ENCODE peak calls at places on chromosomes 7 and 10, in four cellular contexts. One of them, this sample, is unnamed.

GRCh38 chr10:63633677-63634487 is 112.7 kb downstream of the REEP3 start:
- DNase-seq in CD8-positive, alpha-beta T cell: no peak
- DNase-seq in AG04450: no peak
- DNase-seq in neural progenitor cell: peak
- DNase-seq in this sample: peak

GRCh38 chr10:114024876-114025609 is 18.6 kb upstream of the ADRB1 start:
- DNase-seq in neural progenitor cell: no peak
- DNase-seq in CD8-positive, alpha-beta T cell: no peak
- DNase-seq in AG04450: no peak
- DNase-seq in this sample: no peak

GRCh38 chr7:5526190-5527037 is 102.8 kb upstream of the TNRC18 start:
- DNase-seq in neural progenitor cell: peak
- DNase-seq in AG04450: no peak
- DNase-seq in CD8-positive, alpha-beta T cell: peak
- DNase-seq in this sample: no peak

GRCh38 chr7:26440993-26441636 is 149.5 kb downstream of the SNX10 start:
- DNase-seq in AG04450: no peak
- DNase-seq in CD8-positive, alpha-beta T cell: no peak
- DNase-seq in neural progenitor cell: peak
- DNase-seq in this sample: no peak

GRCh38 chr10:116464257-116464656 is 36.6 kb downstream of the PNLIPRP3 start:
- DNase-seq in AG04450: no peak
- DNase-seq in neural progenitor cell: no peak
- DNase-seq in CD8-positive, alpha-beta T cell: no peak
- DNase-seq in this sample: no peak

GRCh38 chr10:91779011-91779605 is 19.1 kb upstream of the TNKS2 start:
- DNase-seq in neural progenitor cell: no peak
- DNase-seq in AG04450: no peak
- DNase-seq in CD8-positive, alpha-beta T cell: no peak
- DNase-seq in this sample: no peak

GRCh38 chr10:52674474-52674873 is 98.1 kb downstream of the MBL2 start:
- DNase-seq in neural progenitor cell: no peak
- DNase-seq in CD8-positive, alpha-beta T cell: no peak
- DNase-seq in AG04450: no peak
- DNase-seq in this sample: no peak

GRCh38 chr7:135707570-135707966 is 20.4 kb downstream of the SLC13A4 start:
- DNase-seq in CD8-positive, alpha-beta T cell: no peak
- DNase-seq in AG04450: no peak
- DNase-seq in neural progenitor cell: no peak
- DNase-seq in this sample: no peak

GRCh38 chr7:128876586-128876977 is 13.9 kb downstream of the ATP6V1F start:
- DNase-seq in AG04450: no peak
- DNase-seq in neural progenitor cell: no peak
- DNase-seq in CD8-positive, alpha-beta T cell: no peak
- DNase-seq in this sample: no peak

GRCh38 chr10:89830623-89831022 is 129.2 kb downstream of the KIF20B start:
- DNase-seq in AG04450: no peak
- DNase-seq in CD8-positive, alpha-beta T cell: no peak
- DNase-seq in neural progenitor cell: no peak
- DNase-seq in this sample: no peak

GRCh38 chr7:74455933-74456332 is 2.2 kb downstream of the GTF2IRD1 start:
- DNase-seq in AG04450: no peak
- DNase-seq in CD8-positive, alpha-beta T cell: no peak
- DNase-seq in neural progenitor cell: no peak
- DNase-seq in this sample: no peak

GRCh38 chr7:118104812-118105441 is 79.0 kb upstream of the LSM8 start:
- DNase-seq in AG04450: no peak
- DNase-seq in neural progenitor cell: no peak
- DNase-seq in CD8-positive, alpha-beta T cell: no peak
- DNase-seq in this sample: peak

GRCh38 chr10:70335246-70335613 is 47.2 kb downstream of the LRRC20 start:
- DNase-seq in AG04450: no peak
- DNase-seq in neural progenitor cell: no peak
- DNase-seq in CD8-positive, alpha-beta T cell: no peak
- DNase-seq in this sample: no peak

GRCh38 chr7:5525271-5526189 is 101.9 kb upstream of the TNRC18 start:
- DNase-seq in CD8-positive, alpha-beta T cell: peak
- DNase-seq in neural progenitor cell: peak
- DNase-seq in AG04450: no peak
- DNase-seq in this sample: no peak

GRCh38 chr10:29618341-29619171 is 16.2 kb downstream of the SVIL start:
- DNase-seq in AG04450: no peak
- DNase-seq in neural progenitor cell: peak
- DNase-seq in CD8-positive, alpha-beta T cell: no peak
- DNase-seq in this sample: no peak

GRCh38 chr10:45420453-45421192 is 46.6 kb downstream of the ALOX5 start:
- DNase-seq in CD8-positive, alpha-beta T cell: peak
- DNase-seq in neural progenitor cell: no peak
- DNase-seq in AG04450: peak
- DNase-seq in this sample: peak

GRCh38 chr10:50622497-50623298 is 1.1 kb downstream of the SGMS1 start:
- DNase-seq in neural progenitor cell: peak
- DNase-seq in CD8-positive, alpha-beta T cell: peak
- DNase-seq in AG04450: no peak
- DNase-seq in this sample: no peak

GRCh38 chr7:74569501-74570075 is 87.9 kb upstream of the GTF2I start:
- DNase-seq in neural progenitor cell: no peak
- DNase-seq in AG04450: no peak
- DNase-seq in CD8-positive, alpha-beta T cell: no peak
- DNase-seq in this sample: no peak

GRCh38 chr7:104160375-104160774 is 47.4 kb downstream of the ORC5 start:
- DNase-seq in AG04450: no peak
- DNase-seq in neural progenitor cell: no peak
- DNase-seq in CD8-positive, alpha-beta T cell: no peak
- DNase-seq in this sample: no peak
- TF ChIP-seq CTCF in AG04450: peak
- TF ChIP-seq CTCF in neural progenitor cell: peak
- TF ChIP-seq CTCF in CD8-positive, alpha-beta T cell: no peak
- TF ChIP-seq CTCF in this sample: no peak

GRCh38 chr10:102675887-102676616 is 31.8 kb downstream of the TRIM8 start:
- DNase-seq in neural progenitor cell: peak
- DNase-seq in CD8-positive, alpha-beta T cell: no peak
- DNase-seq in AG04450: peak
- DNase-seq in this sample: peak

GRCh38 chr10:102676916-102677315 is 32.6 kb downstream of the TRIM8 start:
- DNase-seq in CD8-positive, alpha-beta T cell: no peak
- DNase-seq in neural progenitor cell: no peak
- DNase-seq in AG04450: no peak
- DNase-seq in this sample: no peak

GRCh38 chr10:102677736-102678354 is 33.6 kb downstream of the TRIM8 start:
- DNase-seq in AG04450: no peak
- DNase-seq in neural progenitor cell: no peak
- DNase-seq in CD8-positive, alpha-beta T cell: no peak
- DNase-seq in this sample: no peak

GRCh38 chr10:102681696-102682095 is 32.5 kb downstream of the ARL3 start:
- DNase-seq in AG04450: no peak
- DNase-seq in neural progenitor cell: no peak
- DNase-seq in CD8-positive, alpha-beta T cell: no peak
- DNase-seq in this sample: no peak

GRCh38 chr10:102678842-102679289 is 34.6 kb downstream of the TRIM8 start:
- DNase-seq in CD8-positive, alpha-beta T cell: no peak
- DNase-seq in AG04450: no peak
- DNase-seq in neural progenitor cell: peak
- DNase-seq in this sample: no peak
- H3K4me3 ChIP-seq in CD8-positive, alpha-beta T cell: no peak
- H3K4me3 ChIP-seq in AG04450: no peak
- H3K4me3 ChIP-seq in neural progenitor cell: peak
- H3K4me3 ChIP-seq in this sample: no peak

DNA sequence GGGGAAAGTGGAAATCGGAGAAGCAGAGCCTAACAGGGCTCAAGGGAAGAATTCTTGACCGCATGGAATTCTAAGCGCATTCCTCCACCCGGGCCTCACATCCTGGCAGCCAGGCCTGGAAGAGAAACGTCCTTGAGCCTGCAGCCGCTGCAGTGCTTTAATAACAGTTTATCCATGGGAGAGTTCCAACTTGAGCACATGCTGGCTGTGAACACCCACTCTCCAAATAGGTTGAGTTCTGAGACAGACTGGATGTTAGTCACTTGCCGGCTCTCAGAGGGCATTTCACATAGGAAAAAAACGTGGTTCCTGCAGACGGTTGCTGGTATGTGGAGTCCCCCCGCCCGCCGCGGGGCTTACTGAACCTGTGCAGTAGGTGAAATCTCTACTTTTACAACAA is 61.4 kb upstream of the STEAP1B start:
- DNase-seq in neural progenitor cell: peak
- DNase-seq in CD8-positive, alpha-beta T cell: no peak
- DNase-seq in AG04450: peak
- DNase-seq in this sample: peak
- TF ChIP-seq CTCF in neural progenitor cell: no peak
- TF ChIP-seq CTCF in CD8-positive, alpha-beta T cell: no peak
- TF ChIP-seq CTCF in AG04450: no peak
- TF ChIP-seq CTCF in this sample: no peak

GRCh38 chr10:74988055-74988773 is 123.2 kb upstream of the SAMD8 start:
- DNase-seq in CD8-positive, alpha-beta T cell: no peak
- DNase-seq in AG04450: no peak
- DNase-seq in neural progenitor cell: no peak
- DNase-seq in this sample: no peak

GRCh38 chr10:74982634-74982982 is 128.8 kb upstream of the SAMD8 start:
- DNase-seq in neural progenitor cell: no peak
- DNase-seq in CD8-positive, alpha-beta T cell: no peak
- DNase-seq in AG04450: no peak
- DNase-seq in this sample: no peak

GRCh38 chr10:74981831-74982633 is 129.4 kb upstream of the SAMD8 start:
- DNase-seq in AG04450: no peak
- DNase-seq in neural progenitor cell: no peak
- DNase-seq in CD8-positive, alpha-beta T cell: no peak
- DNase-seq in this sample: no peak

GRCh38 chr10:74987339-74988054 is 124.0 kb upstream of the SAMD8 start:
- DNase-seq in AG04450: no peak
- DNase-seq in CD8-positive, alpha-beta T cell: no peak
- DNase-seq in neural progenitor cell: no peak
- DNase-seq in this sample: no peak

DNA sequence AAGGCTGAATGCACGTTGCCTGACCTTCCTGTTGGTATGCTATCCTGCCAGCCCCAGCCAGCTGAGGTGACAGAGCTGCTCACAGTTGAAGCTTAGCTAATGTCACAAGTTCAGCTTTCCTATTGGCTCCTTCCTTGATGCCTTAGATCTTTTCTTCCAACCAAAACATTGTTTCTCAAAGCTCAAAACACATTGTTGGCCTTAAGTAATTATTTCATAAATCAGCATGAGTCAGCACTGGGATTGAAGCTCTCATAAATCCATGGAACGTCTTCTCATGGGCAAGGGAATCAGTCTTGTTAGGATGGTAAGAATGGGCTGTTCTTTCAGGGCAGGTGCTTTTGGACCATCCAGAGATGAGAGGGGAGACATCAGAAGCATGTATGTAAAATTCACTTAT is 128.1 kb upstream of the SAMD8 start:
- DNase-seq in neural progenitor cell: no peak
- DNase-seq in CD8-positive, alpha-beta T cell: no peak
- DNase-seq in AG04450: no peak
- DNase-seq in this sample: no peak
- H3K4me3 ChIP-seq in neural progenitor cell: no peak
- H3K4me3 ChIP-seq in CD8-positive, alpha-beta T cell: no peak
- H3K4me3 ChIP-seq in AG04450: no peak
- H3K4me3 ChIP-seq in this sample: no peak

DNA sequence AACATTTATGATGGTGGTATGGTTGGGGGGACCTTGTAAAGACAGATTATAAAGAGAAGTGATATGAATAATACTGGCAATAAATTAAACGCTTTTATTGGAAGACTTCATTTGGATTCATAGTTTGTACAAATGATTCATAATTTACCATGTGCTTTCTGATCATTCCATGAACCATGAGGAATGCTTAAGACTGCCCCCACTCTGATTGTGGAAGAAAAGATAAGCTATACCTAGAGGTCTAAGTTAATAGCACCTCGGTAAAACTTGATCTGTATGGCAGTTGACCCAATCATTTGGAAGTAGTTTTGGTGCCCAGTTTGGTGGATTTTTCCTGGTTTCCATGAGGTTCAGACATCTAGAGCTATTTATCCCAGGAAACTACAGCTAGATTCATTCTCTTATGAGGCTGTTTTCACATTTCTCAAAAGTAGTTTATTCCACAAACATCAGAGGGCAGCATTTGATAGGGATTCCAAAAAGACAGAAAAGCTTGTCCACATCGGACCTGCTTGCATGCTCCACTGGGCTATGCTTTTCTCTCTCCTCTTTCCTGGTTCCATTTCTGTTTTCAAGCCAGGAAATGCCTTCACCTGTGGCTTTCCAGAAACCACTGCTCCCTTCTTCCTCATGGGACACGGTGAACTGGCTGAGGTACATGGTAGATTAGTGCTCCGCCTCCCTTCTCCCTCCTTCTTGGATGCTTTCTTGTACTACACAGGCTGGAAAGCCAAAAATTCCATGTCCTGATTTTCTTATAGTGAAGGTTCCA is 29.2 kb downstream of the TFAM start:
- DNase-seq in neural progenitor cell: peak
- DNase-seq in CD8-positive, alpha-beta T cell: no peak
- DNase-seq in AG04450: peak
- DNase-seq in this sample: peak
- TF ChIP-seq CTCF in neural progenitor cell: peak
- TF ChIP-seq CTCF in CD8-positive, alpha-beta T cell: no peak
- TF ChIP-seq CTCF in AG04450: peak
- TF ChIP-seq CTCF in this sample: peak

DNA sequence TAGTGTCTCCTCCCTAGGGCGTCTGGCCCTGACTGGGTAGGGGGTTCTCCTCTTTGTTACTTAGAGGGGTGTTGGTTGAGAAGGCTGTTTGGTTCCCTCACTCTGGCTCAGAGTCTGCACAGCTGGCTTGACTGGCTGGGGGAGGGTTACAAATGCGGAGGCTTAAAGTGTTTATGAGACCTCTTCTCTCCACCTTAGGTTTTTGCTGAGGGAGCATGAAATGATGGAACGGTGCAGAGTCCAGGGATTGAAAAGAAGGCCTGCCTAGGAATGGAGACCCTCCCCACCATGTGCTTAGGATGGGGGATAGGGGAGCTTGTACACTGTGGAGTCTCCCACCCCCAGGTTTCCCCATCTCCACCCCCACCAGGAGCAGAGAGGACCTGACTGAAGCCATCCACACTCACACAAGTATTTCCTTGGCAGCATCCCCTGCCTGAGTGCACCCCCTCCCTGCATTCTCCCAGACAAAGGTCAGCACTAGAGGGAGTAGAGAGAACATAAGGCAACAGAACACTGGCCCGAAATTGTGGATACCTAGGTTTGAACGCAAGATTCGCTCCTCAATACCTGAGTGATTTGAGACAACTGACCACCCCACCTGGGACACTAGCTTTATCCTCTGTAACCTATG is 1.7 kb upstream of the LDB1 start:
- DNase-seq in AG04450: peak
- DNase-seq in CD8-positive, alpha-beta T cell: no peak
- DNase-seq in neural progenitor cell: peak
- DNase-seq in this sample: no peak
- H3K4me3 ChIP-seq in AG04450: peak
- H3K4me3 ChIP-seq in CD8-positive, alpha-beta T cell: peak
- H3K4me3 ChIP-seq in neural progenitor cell: peak
- H3K4me3 ChIP-seq in this sample: peak

This sample was measured in HFF-Myc.